ENCODE peak calls at places on chromosomes 2 and 18, in five cellular contexts. M, J, W, G and O are unnamed samples.

GRCh38 chr2:232332940-232333259 is 45.7 kb upstream of the ALPP start:
- DNase-seq in J (no peak), W (no peak), G (no peak), M (peak; percentile 45), O (peak; percentile 11)

GRCh38 chr2:88933980-88934379 is 242.5 kb downstream of the RPIA start:
- DNase-seq in W (no peak), M (no peak), G (no peak), J (no peak), O (no peak)

GRCh38 chr2:88159481-88159880 is 10.7 kb upstream of the THNSL2 start:
- DNase-seq in J (no peak), W (no peak), G (no peak), M (no peak), O (no peak)

GRCh38 chr2:96088340-96089335 is 27.7 kb downstream of the ADRA2B start:
- DNase-seq in J (no peak), W (no peak), G (no peak), M (peak; percentile 30), O (no peak)

GRCh38 chr2:150127271-150127990 is 360.0 kb downstream of the RND3 start:
- DNase-seq in W (no peak), J (no peak), M (no peak), G (no peak), O (no peak)

GRCh38 chr2:42110974-42111322 is 58.2 kb upstream of the EML4 start:
- DNase-seq in M (no peak), G (no peak), W (no peak), J (no peak), O (no peak)

GRCh38 chr2:28210535-28210934 is 182.1 kb upstream of the FOSL2 start:
- DNase-seq in G (no peak), J (no peak), M (no peak), W (no peak), O (no peak)

GRCh38 chr2:216643986-216644662 is 10.9 kb downstream of the IGFBP2 start:
- DNase-seq in M (no peak), G (peak; percentile 31), J (peak; percentile 62), W (no peak), O (no peak)

GRCh38 chr2:8475349-8476045 is 206.4 kb upstream of the ID2 start:
- DNase-seq in G (no peak), W (no peak), J (no peak), M (peak; percentile 44), O (peak; percentile 83)

GRCh38 chr2:209642146-209642815 is 129.4 kb upstream of the UNC80 start:
- DNase-seq in J (peak; percentile 46), G (peak; percentile 1), W (no peak), M (no peak), O (no peak)

GRCh38 chr2:2325538-2325937 is 5.5 kb downstream of the MYT1L start:
- DNase-seq in W (no peak), M (no peak), G (no peak), J (no peak), O (no peak)

GRCh38 chr2:149860276-149860921 is 272.8 kb upstream of the MMADHC start:
- DNase-seq in G (peak; percentile 92), M (no peak), J (peak; percentile 99), W (no peak), O (peak; percentile 15)

GRCh38 chr2:27489118-27489497 is 435 bp downstream of the IFT172 start:
- DNase-seq in G (peak; percentile 21), W (no peak), J (peak; percentile 28), M (no peak), O (peak; percentile 37)

GRCh38 chr18:63025251-63025710 is 294.3 kb downstream of the BCL2 start:
- DNase-seq in J (no peak), M (no peak), W (no peak), G (no peak), O (no peak)

GRCh38 chr18:10051877-10052631 is 138.2 kb downstream of the VAPA start:
- DNase-seq in J (peak; percentile 95), M (no peak), G (peak; percentile 99), W (no peak), O (no peak)

GRCh38 chr18:60372598-60372997 is at the start of gene MC4R:
- DNase-seq in J (peak; percentile 74), G (peak; percentile 82), M (no peak), W (no peak), O (peak; percentile 17)

GRCh38 chr2:73110622-73111299 is 2.0 kb downstream of the RAB11FIP5 start:
- DNase-seq in M (no peak), G (peak; percentile 52), J (peak; percentile 16), W (no peak), O (no peak)

DNA sequence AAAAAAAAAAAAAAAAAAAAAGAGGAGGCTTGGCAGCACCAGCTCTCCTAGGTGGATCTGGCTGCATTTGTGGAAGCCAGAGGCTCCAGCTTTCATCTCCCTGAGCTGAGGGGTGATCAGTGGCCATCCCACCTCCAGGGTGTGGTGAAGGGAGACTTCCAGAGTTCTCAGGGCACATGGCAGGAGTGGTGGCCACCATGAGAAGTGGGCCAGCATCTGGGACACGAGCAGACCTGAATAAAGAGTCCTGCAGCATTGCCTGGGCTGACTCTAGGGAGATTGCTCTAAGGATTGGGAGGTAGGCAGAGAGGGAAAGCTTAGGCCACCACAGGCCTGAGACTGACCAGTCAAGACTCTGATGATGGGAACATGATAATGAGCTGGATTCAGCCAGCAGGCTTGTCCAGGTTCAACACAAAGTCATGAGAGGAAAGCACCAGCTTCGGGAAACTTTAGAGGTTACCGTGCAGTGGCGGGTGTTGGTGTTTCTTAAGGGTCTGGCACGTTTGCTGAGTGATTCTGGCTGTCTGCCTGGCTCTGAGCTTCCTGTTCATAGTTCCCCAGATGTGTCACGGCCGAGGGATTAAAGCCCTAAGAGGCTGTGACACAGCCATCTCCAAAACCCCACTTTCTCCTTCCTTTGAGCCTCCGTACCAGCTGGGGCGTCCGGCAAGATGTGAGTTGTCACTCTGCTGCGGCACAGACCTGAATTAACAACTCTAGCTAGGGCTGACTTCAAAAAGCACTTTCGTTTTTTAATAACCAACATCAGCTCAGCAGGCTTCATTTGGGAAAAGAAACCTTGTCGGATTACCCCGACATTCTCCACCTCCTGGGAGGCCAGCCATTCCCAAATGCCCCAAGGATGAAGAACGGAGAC is 38.3 kb upstream of the IL1R1 start:
- DNase-seq in G (peak; percentile 94), W (peak; percentile 89), M (no peak), J (peak; percentile 91), O (no peak)
- H3K4me3 ChIP-seq in G (peak overlapping the region; percentile 30), W (peak overlapping the region; percentile 51), M (peak overlapping the region; percentile 12), J (peak overlapping the region; percentile 30), O (no peak overlapping the region)

GRCh38 chr18:21634588-21635199 is 22.6 kb downstream of the SNRPD1 start:
- DNase-seq in G (no peak), M (no peak), W (no peak), J (no peak), O (no peak)
- H3K4me1 ChIP-seq in G (no peaks in the 10 kb centered on the region), M (no peaks in the 10 kb centered on the region), W (no peaks in the 10 kb centered on the region), J (no peaks in the 10 kb centered on the region), O (peaks cover 12% of the 10 kb centered on the region)

GRCh38 chr2:201232125-201232815 is 28.1 kb upstream of the CASP8 start:
- DNase-seq in G (peak; percentile 87), J (peak; percentile 69), W (peak; percentile 96), M (peak; percentile 88), O (peak; percentile 94)
- TF ChIP-seq CTCF in G (peak; percentile 83), J (peak; percentile 78), W (peak; percentile 95), M (peak; percentile 89), O (peak; percentile 91)

GRCh38 chr18:31723998-31724711 is 36.5 kb downstream of the SLC25A52 start:
- DNase-seq in G (no peak), J (peak; percentile 3), M (peak; percentile 72), W (peak; percentile 77), O (no peak)

GRCh38 chr18:31722369-31722957 is 38.1 kb upstream of the B4GALT6 start:
- DNase-seq in W (no peak), J (peak; percentile 36), M (peak; percentile 83), G (peak; percentile 63), O (peak; percentile 54)

GRCh38 chr18:31720867-31721266 is 36.5 kb upstream of the B4GALT6 start:
- DNase-seq in W (no peak), G (no peak), J (peak; percentile 25), M (no peak), O (no peak)

GRCh38 chr18:31721596-31721995 is 37.2 kb upstream of the B4GALT6 start:
- DNase-seq in J (no peak), G (no peak), M (no peak), W (no peak), O (no peak)

DNA sequence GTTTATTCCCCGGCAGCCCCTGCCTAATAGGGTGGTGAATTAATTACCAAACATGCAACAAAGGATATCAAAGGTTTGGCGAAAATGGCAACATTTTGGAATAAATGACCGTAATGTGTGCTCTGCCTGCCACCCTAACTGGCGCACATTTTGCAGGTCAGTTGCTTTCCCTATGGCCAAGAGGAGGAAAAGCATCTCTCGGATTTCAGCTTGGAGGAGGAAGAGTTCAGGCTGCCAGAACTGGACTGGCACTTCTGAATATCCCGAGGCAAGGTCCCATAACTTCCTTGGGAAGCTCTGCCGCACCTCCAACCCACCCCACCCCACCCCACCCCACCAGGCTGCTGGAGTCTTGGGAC is 37.1 kb downstream of the SLC25A52 start:
- DNase-seq in M (no peak), G (no peak), W (no peak), J (no peak), O (no peak)
- H3K4me3 ChIP-seq in M (peak overlapping the region; percentile 49), G (no peak overlapping the region), W (peak overlapping the region; percentile 80), J (peak overlapping the region; percentile 53), O (peak overlapping the region; percentile 37)

GRCh38 chr2:197292614-197293013 is 18.0 kb downstream of the ANKRD44 start:
- DNase-seq in J (no peak), W (no peak), M (no peak), G (no peak), O (no peak)
- H3K4me1 ChIP-seq in J (no peaks in the 10 kb centered on the region), W (no peaks in the 10 kb centered on the region), M (no peaks in the 10 kb centered on the region), G (peaks cover 4% of the 10 kb centered on the region), O (peaks cover under 1% of the 10 kb centered on the region)

GRCh38 chr2:198852248-198852647 is 605.5 kb downstream of the SATB2 start:
- DNase-seq in J (no peak), G (no peak), W (no peak), M (no peak), O (no peak)
- TF ChIP-seq CTCF in J (no peak), G (no peak), W (no peak), M (no peak), O (no peak)

GRCh38 chr2:195562624-195563566 is 94.1 kb upstream of the SLC39A10 start:
- DNase-seq in G (peak; percentile 42), W (no peak), J (no peak), M (no peak), O (no peak)

GRCh38 chr2:195559431-195559914 is 97.6 kb upstream of the SLC39A10 start:
- DNase-seq in G (peak; percentile 100), W (no peak), J (peak; percentile 98), M (no peak), O (no peak)

GRCh38 chr2:195563857-195564512 is 93.0 kb upstream of the SLC39A10 start:
- DNase-seq in W (no peak), J (peak; percentile 85), M (no peak), G (peak; percentile 90), O (no peak)

GRCh38 chr2:195560209-195560907 is 96.7 kb upstream of the SLC39A10 start:
- DNase-seq in G (peak; percentile 53), W (no peak), M (no peak), J (no peak), O (no peak)

GRCh38 chr2:195561205-195562032 is 95.6 kb upstream of the SLC39A10 start:
- DNase-seq in M (no peak), G (peak; percentile 99), J (peak; percentile 98), W (no peak), O (no peak)
- H3K4me3 ChIP-seq in M (no peak overlapping the region), G (no peak overlapping the region), J (no peak overlapping the region), W (no peak overlapping the region), O (no peak overlapping the region)

DNA sequence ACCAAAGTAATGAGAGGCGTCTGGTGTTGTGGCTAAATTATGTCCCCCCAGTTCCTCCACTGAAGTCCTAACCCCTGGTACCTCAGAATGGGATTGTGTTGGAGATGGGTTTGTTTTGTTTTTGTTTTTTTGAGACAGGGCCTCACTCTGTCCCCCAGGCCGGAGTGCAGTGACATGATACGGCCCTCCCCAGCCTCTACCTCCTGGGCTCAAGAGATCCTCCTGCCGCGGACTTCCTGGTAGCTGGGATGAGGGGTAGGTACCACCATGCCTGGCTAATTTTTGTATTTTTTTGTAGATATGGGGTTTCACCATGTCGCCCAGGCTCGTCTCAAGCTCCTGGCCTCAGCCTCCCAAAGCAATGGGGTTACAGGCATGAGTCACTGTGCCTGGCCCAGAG is 73.6 kb upstream of the SMAD7 start:
- DNase-seq in J (no peak), M (no peak), W (peak; percentile 50), G (no peak), O (no peak)
- H3K4me1 ChIP-seq in J (peaks cover 3% of the 10 kb centered on the region), M (no peaks in the 10 kb centered on the region), W (no peaks in the 10 kb centered on the region), G (peaks cover 2% of the 10 kb centered on the region), O (peaks cover 6% of the 10 kb centered on the region)